ENCODE peak calls at places on chromosomes 6 and 20, in eight cellular contexts. C is Kasumi-1; X is WERI-Rb-1; Y is A172; B is smooth muscle cell of the brain vasculature; F is stimulated activated CD4-positive, alpha-beta T cell treated with anti-CD3 and anti-CD28 coated beads, Interleukin-4, amount 100 ng/mL, for 1 hour; I is HFFc6; R is iris pigment epithelial cell. L is an unnamed sample.

GRCh38 chr6:168637853-168638252 is 196.9 kb downstream of the SMOC2 start:
- DNase-seq in C (no peak), F (no peak), R (no peak), I (no peak), Y (no peak), B (no peak), X (no peak), L (no peak)

GRCh38 chr6:109580519-109580918 is 97.5 kb upstream of the ZBTB24 start:
- DNase-seq in X (no peak), C (no peak), I (no peak), B (peak), Y (peak), F (no peak), R (peak), L (no peak)

GRCh38 chr6:112243861-112244415 is 10.4 kb downstream of the LAMA4 start:
- DNase-seq in B (no peak), R (no peak), C (no peak), Y (no peak), F (no peak), I (no peak), X (no peak), L (no peak)

GRCh38 chr6:145454006-145454405 is 281.3 kb downstream of the EPM2A start:
- DNase-seq in F (no peak), R (no peak), Y (no peak), X (no peak), C (no peak), B (no peak), I (no peak), L (no peak)

GRCh38 chr20:4297141-4297826 is 281.9 kb upstream of the RNF24 start:
- DNase-seq in C (peak), F (no peak), I (peak), Y (peak), X (no peak), B (no peak), R (no peak), L (no peak)

GRCh38 chr6:158464483-158464882 is 95.4 kb upstream of the TMEM181 start:
- DNase-seq in B (no peak), I (no peak), Y (no peak), C (no peak), X (no peak), R (no peak), F (no peak), L (no peak)

GRCh38 chr20:5835870-5836269 is 85.7 kb downstream of the SHLD1 start:
- DNase-seq in B (no peak), I (peak), Y (no peak), X (no peak), C (no peak), R (peak), F (no peak), L (no peak)

GRCh38 chr6:56073315-56073714 is 174.1 kb downstream of the COL21A1 start:
- DNase-seq in B (no peak), C (no peak), R (peak), Y (no peak), X (no peak), I (no peak), F (no peak), L (no peak)

GRCh38 chr6:33683051-33683571 is 28.4 kb downstream of the UQCC2 start:
- DNase-seq in B (no peak), X (no peak), C (peak), R (no peak), Y (peak), F (peak), I (no peak), L (no peak)

GRCh38 chr20:34112600-34113061 is 588 bp upstream of the EIF2S2 start:
- DNase-seq in I (no peak), X (peak), R (peak), F (peak), B (no peak), Y (peak), C (peak), L (no peak)

GRCh38 chr6:163438940-163439335 is 24.4 kb downstream of the QKI start:
- DNase-seq in F (peak), B (no peak), Y (no peak), R (no peak), I (no peak), X (no peak), C (no peak), L (no peak)

GRCh38 chr20:33522256-33522820 is 32.4 kb downstream of the CBFA2T2 start:
- DNase-seq in B (no peak), F (peak), X (no peak), Y (no peak), I (no peak), R (no peak), C (no peak), L (no peak)

GRCh38 chr20:56359212-56360132 is 698 bp downstream of the FAM210B start:
- DNase-seq in X (peak), I (peak), B (no peak), R (peak), Y (peak), C (peak), F (peak), L (no peak)

GRCh38 chr6:37488464-37488863 is 11.2 kb downstream of the CCDC167 start:
- DNase-seq in C (no peak), B (no peak), X (no peak), R (no peak), F (no peak), I (no peak), Y (no peak), L (no peak)

L was measured in esophagus squamous epithelium.